ENCODE peak calls at places on chromosome 21, in seven cellular contexts. N is uterus; I is naive thymus-derived CD4-positive, alpha-beta T cell; C is H1; T is heart left ventricle; E is lower lobe of right lung; M is BE2C. A is an unnamed sample. For H3K27me3 and H3K4me1, the result is how much of the 10 kb centered on the place peaks cover.

GRCh38 chr21:26070822-26071425 is 99.6 kb downstream of the APP start:
- DNase-seq in N (peak), I (no peak), C (no peak), T (no peak), E (peak), M (peak), A (peak)

GRCh38 chr21:46307625-46308024 is 16.0 kb downstream of the C21orf58 start:
- DNase-seq in N (no peak), I (no peak), C (no peak), T (no peak), E (no peak), M (no peak), A (no peak)

GRCh38 chr21:34737115-34737514 is 68.3 kb downstream of the CLIC6 start:
- DNase-seq in N (no peak), I (no peak), C (no peak), T (no peak), E (no peak), M (no peak), A (no peak)

GRCh38 chr21:21163904-21164303 is 165.7 kb downstream of the NCAM2 start:
- DNase-seq in N (no peak), I (peak), C (peak), T (peak), E (no peak), M (peak), A (peak)

GRCh38 chr21:25964009-25964408 is 206.6 kb downstream of the APP start:
- DNase-seq in N (no peak), I (no peak), C (no peak), T (no peak), E (no peak), M (no peak), A (no peak)

GRCh38 chr21:15060776-15061175 is 4.0 kb downstream of the NRIP1 start:
- DNase-seq in N (no peak), I (no peak), C (no peak), T (no peak), E (no peak), M (no peak), A (no peak)

GRCh38 chr21:16195896-16196443 is 466.2 kb downstream of the USP25 start:
- DNase-seq in N (no peak), I (no peak), C (no peak), T (no peak), E (no peak), M (no peak), A (no peak)

GRCh38 chr21:24220466-24220865 is 1386.8 kb downstream of the MRPL39 start:
- DNase-seq in N (no peak), I (no peak), C (no peak), T (no peak), E (no peak), M (peak), A (no peak)

GRCh38 chr21:39601194-39601940 is 11.4 kb upstream of the B3GALT5 start:
- DNase-seq in N (no peak), I (no peak), C (no peak), T (no peak), E (no peak), M (no peak), A (no peak)

GRCh38 chr21:24011087-24011486 is 1596.2 kb downstream of the MRPL39 start:
- DNase-seq in N (no peak), I (no peak), C (no peak), T (no peak), E (no peak), M (no peak), A (no peak)

GRCh38 chr21:32572574-32573420 is 12.5 kb downstream of the TCP10L start:
- DNase-seq in N (no peak), I (no peak), C (no peak), T (no peak), E (no peak), M (peak), A (no peak)

GRCh38 chr21:26148834-26149354 is 21.7 kb downstream of the APP start:
- DNase-seq in N (no peak), I (no peak), C (no peak), T (no peak), E (no peak), M (no peak), A (no peak)

GRCh38 chr21:21101911-21102310 is 103.7 kb downstream of the NCAM2 start:
- DNase-seq in N (no peak), I (no peak), C (no peak), T (no peak), E (no peak), M (peak), A (peak)

GRCh38 chr21:42650441-42651421 is 2.7 kb upstream of the PDE9A start:
- DNase-seq in N (no peak), I (no peak), C (no peak), T (no peak), E (no peak), M (no peak), A (no peak)
- H3K27me3 ChIP-seq in N (under half), I (under half), C (under half), T (under half), E (under half), M (under half), A (under half)

GRCh38 chr21:37451446-37451845 is 84.9 kb downstream of the DYRK1A start:
- DNase-seq in N (no peak), I (no peak), C (no peak), T (no peak), E (no peak), M (no peak), A (no peak)

GRCh38 chr21:37455504-37455911 is 88.9 kb downstream of the DYRK1A start:
- DNase-seq in N (no peak), I (no peak), C (no peak), T (no peak), E (no peak), M (peak), A (no peak)

GRCh38 chr21:37453350-37453749 is 86.8 kb downstream of the DYRK1A start:
- DNase-seq in N (no peak), I (no peak), C (no peak), T (no peak), E (no peak), M (no peak), A (no peak)

GRCh38 chr21:37452222-37452621 is 85.6 kb downstream of the DYRK1A start:
- DNase-seq in N (no peak), I (no peak), C (no peak), T (peak), E (no peak), M (no peak), A (no peak)

GRCh38 chr21:37454869-37455503 is 88.4 kb downstream of the DYRK1A start:
- DNase-seq in N (no peak), I (no peak), C (no peak), T (no peak), E (no peak), M (no peak), A (no peak)
- H3K4me1 ChIP-seq in N (under half), I (under half), C (under half), T (half or more), E (half or more), M (under half), A (under half)

GRCh38 chr21:35882791-35883240 is 177.5 kb downstream of the SETD4 start:
- DNase-seq in N (no peak), I (no peak), C (no peak), T (no peak), E (no peak), M (no peak), A (no peak)
- H3K27me3 ChIP-seq in N (under half), I (under half), C (under half), T (under half), E (under half), M (under half), A (under half)

GRCh38 chr21:45170987-45171386 is 96.6 kb downstream of the ADARB1 start:
- DNase-seq in N (no peak), I (no peak), C (no peak), T (no peak), E (no peak), M (no peak), A (no peak)

GRCh38 chr21:45169682-45170081 is 95.3 kb downstream of the ADARB1 start:
- DNase-seq in N (no peak), I (no peak), C (no peak), T (no peak), E (no peak), M (no peak), A (no peak)

GRCh38 chr21:45169001-45169400 is 94.6 kb downstream of the ADARB1 start:
- DNase-seq in N (no peak), I (no peak), C (no peak), T (no peak), E (no peak), M (no peak), A (no peak)

GRCh38 chr21:45175326-45176085 is 101.1 kb downstream of the ADARB1 start:
- DNase-seq in N (no peak), I (no peak), C (no peak), T (no peak), E (no peak), M (no peak), A (no peak)

DNA sequence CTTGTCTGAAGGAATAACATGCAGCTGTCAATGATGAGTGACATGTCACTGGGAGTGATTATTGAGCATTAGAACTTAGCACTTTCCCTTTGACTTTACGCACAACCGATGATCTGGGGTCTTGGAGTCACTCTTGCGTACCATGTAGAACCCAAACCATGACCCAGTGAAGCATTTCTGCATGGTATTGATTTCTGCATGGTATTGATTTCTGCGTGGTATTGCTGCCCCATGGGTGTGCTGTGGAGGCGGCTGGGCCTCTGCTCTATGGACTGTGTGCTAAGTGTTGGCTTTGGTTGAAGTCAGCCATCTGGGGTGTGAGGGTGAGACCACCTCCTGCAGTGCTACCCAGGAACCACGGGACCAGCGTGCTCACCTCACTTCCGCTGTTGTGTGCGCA is 98.0 kb downstream of the ADARB1 start:
- DNase-seq in N (no peak), I (no peak), C (no peak), T (no peak), E (no peak), M (no peak), A (no peak)
- H3K4me1 ChIP-seq in N (under half), I (under half), C (under half), T (under half), E (under half), M (under half), A (under half)

GRCh38 chr21:41763398-41763931 is 3.4 kb downstream of the RIPK4 start:
- DNase-seq in N (no peak), I (no peak), C (no peak), T (no peak), E (no peak), M (no peak), A (no peak)

GRCh38 chr21:41765393-41765950 is 1.4 kb downstream of the RIPK4 start:
- DNase-seq in N (no peak), I (no peak), C (no peak), T (no peak), E (no peak), M (no peak), A (no peak)

GRCh38 chr21:41764558-41765392 is 2.1 kb downstream of the RIPK4 start:
- DNase-seq in N (no peak), I (no peak), C (no peak), T (no peak), E (no peak), M (no peak), A (no peak)

GRCh38 chr21:41762753-41763152 is 4.1 kb downstream of the RIPK4 start:
- DNase-seq in N (no peak), I (no peak), C (no peak), T (no peak), E (no peak), M (no peak), A (no peak)

GRCh38 chr21:41763996-41764395 is 2.9 kb downstream of the RIPK4 start:
- DNase-seq in N (no peak), I (no peak), C (no peak), T (no peak), E (no peak), M (no peak), A (no peak)
- H3K27me3 ChIP-seq in N (under half), I (under half), C (half or more), T (half or more), E (half or more), M (under half), A (under half)

GRCh38 chr21:29176721-29177120 is 46.3 kb downstream of the MAP3K7CL start:
- DNase-seq in N (no peak), I (no peak), C (no peak), T (no peak), E (no peak), M (no peak), A (no peak)

GRCh38 chr21:29178936-29179335 is 48.5 kb downstream of the MAP3K7CL start:
- DNase-seq in N (no peak), I (no peak), C (no peak), T (no peak), E (no peak), M (no peak), A (no peak)

GRCh38 chr21:29179503-29179902 is 49.1 kb downstream of the MAP3K7CL start:
- DNase-seq in N (no peak), I (no peak), C (no peak), T (no peak), E (no peak), M (no peak), A (no peak)

GRCh38 chr21:29175408-29176147 is 45.1 kb downstream of the MAP3K7CL start:
- DNase-seq in N (no peak), I (no peak), C (no peak), T (no peak), E (no peak), M (no peak), A (no peak)

DNA sequence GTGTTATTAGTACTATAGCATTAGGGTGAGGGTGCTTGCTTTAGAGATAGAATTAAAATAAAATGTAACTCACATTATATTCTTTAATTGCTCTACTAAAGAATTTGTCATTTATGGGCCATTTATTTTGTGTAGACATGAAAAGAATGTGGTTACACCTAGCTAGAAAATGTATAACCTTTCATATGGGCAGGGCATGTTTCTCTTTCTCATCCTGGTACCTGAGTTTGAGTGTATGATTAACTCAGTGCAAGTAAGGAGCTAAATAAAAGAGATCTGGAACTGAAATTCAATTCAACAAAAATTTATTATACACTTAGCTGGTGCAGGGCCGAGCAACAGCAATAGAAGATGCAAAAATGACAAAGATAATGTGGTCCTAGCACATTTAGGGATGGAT is 47.4 kb downstream of the MAP3K7CL start:
- DNase-seq in N (no peak), I (no peak), C (no peak), T (no peak), E (no peak), M (no peak), A (no peak)
- H3K4me1 ChIP-seq in N (under half), I (under half), C (under half), T (under half), E (under half), M (under half), A (under half)